ENCODE peak calls at places on chromosomes 4 and X, in eight cellular contexts. G is mammary epithelial cell, F is H9, L is lung, C is fibroblast of lung, D is GM10248, H is kidney epithelial cell, M is ovary. Q is an unnamed sample.

GRCh38 chrX:103477496-103477895 is 41.8 kb downstream of the RAB40A start:
- DNase-seq in F (no peak), H (no peak), L (no peak), G (no peak), M (no peak), D (no peak), C (peak; percentile 26), Q (no peak)

GRCh38 chr4:168076989-168077725 is 15.2 kb upstream of the ANXA10 start:
- DNase-seq in D (peak; percentile 31), M (no peak), F (peak; percentile 42), H (peak; percentile 18), C (peak; percentile 81), G (peak; percentile 59), L (peak; percentile 46), Q (peak; percentile 81)

GRCh38 chrX:103774070-103774642 is 2.5 kb upstream of the PLP1 start:
- DNase-seq in G (peak; percentile 32), L (no peak), M (no peak), F (peak; percentile 46), H (no peak), D (no peak), C (peak; percentile 74), Q (no peak)

GRCh38 chrX:86047174-86047991 is at the start of gene CHM:
- DNase-seq in M (peak; percentile 51), F (peak; percentile 67), H (peak; percentile 54), G (peak; percentile 78), C (peak; percentile 88), L (peak; percentile 72), D (peak; percentile 65), Q (peak; percentile 62)

GRCh38 chr4:139815646-139816601 is 150.3 kb downstream of the MGST2 start:
- DNase-seq in C (peak; percentile 83), D (no peak), L (no peak), F (peak; percentile 41), G (no peak), H (peak; percentile 59), M (peak; percentile 77), Q (peak; percentile 79)

GRCh38 chr4:149521611-149522010 is 294.0 kb downstream of the IQCM start:
- DNase-seq in D (no peak), L (no peak), G (no peak), M (no peak), H (no peak), F (no peak), C (peak; percentile 21), Q (no peak)

GRCh38 chr4:113383111-113383785 is 333.8 kb downstream of the ANK2 start:
- DNase-seq in L (no peak), M (no peak), F (no peak), G (peak; percentile 17), H (no peak), C (peak; percentile 86), D (no peak), Q (no peak)

GRCh38 chrX:784829-785228 is 154.2 kb downstream of the SHOX start:
- DNase-seq in M (no peak), C (no peak), F (no peak), G (no peak), D (no peak), L (no peak), H (no peak), Q (no peak)

GRCh38 chr4:79872738-79873137 is 200.3 kb downstream of the ANTXR2 start:
- DNase-seq in G (peak; percentile 1), M (no peak), F (no peak), L (no peak), H (no peak), C (no peak), D (no peak), Q (no peak)

GRCh38 chr4:119053245-119053644 is 82.4 kb upstream of the MYOZ2 start:
- DNase-seq in C (no peak), M (no peak), F (no peak), L (no peak), H (no peak), G (no peak), D (no peak), Q (no peak)

GRCh38 chr4:164021947-164022346 is 527.5 kb downstream of the TMA16 start:
- DNase-seq in M (no peak), C (no peak), G (no peak), F (no peak), H (no peak), L (no peak), D (no peak), Q (no peak)

GRCh38 chr4:164027805-164028204 is 533.3 kb downstream of the TMA16 start:
- DNase-seq in C (no peak), H (no peak), G (no peak), M (no peak), F (no peak), D (no peak), L (no peak), Q (no peak)

DNA sequence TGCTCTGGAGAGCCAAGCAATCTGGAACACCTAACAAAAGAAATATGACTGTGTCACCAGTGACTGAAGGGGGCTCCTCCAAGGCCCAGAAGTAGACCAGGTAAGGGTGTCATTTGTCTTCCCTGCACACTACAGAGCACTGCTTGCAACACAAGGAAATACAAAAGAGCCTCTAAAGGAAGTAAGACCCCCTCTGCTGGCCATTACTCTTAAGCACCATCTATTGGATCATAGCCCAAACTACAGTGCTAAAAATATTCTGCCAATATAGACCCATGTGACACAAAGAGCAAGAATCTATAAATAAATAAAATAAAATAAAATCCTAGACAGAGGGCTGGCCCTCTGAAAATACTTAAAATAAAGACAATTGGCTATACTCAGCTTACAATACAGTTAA is 528.7 kb downstream of the TMA16 start:
- DNase-seq in D (no peak), F (no peak), M (no peak), H (no peak), C (no peak), L (no peak), G (no peak), Q (no peak)
- TF ChIP-seq CTCF in D (no peak), F (peak; percentile 64), M (no peak), H (peak; percentile 16), C (no peak), L (no peak), G (no peak), Q (no peak)

DNA sequence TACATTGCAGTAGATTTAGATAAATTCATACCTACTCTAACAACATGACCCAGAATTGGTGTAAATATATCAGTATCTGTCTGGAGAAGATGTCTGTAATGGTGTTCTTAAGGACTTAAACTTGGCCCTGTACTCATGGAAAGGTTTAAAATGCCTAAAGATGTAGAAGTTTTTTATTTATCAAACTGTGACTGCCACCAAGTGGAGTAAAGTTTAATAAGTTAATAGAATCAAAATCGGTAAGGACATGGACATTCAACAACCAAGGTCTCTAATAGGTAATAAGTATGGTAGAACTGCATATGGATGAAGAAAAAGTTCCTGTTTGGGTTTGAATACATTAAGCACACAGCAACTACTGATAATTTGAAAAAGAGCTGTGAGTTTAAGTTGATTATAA is 474.0 kb upstream of the NDST3 start:
- DNase-seq in D (no peak), C (peak; percentile 53), M (no peak), G (peak; percentile 19), L (no peak), F (no peak), H (no peak), Q (no peak)
- TF ChIP-seq CTCF in D (no peak), C (no peak), M (no peak), G (peak; percentile 22), L (no peak), F (no peak), H (no peak), Q (no peak)

GRCh38 chrX:24676403-24677024 is 17.2 kb upstream of the POLA1 start:
- DNase-seq in F (no peak), G (no peak), C (peak; percentile 8), L (no peak), D (peak; percentile 31), H (no peak), M (no peak), Q (no peak)
- TF ChIP-seq CTCF in F (peak; percentile 78), G (peak; percentile 43), C (peak; percentile 45), L (peak; percentile 19), D (peak; percentile 8), H (peak; percentile 60), M (no peak), Q (peak; percentile 79)

GRCh38 chr4:1249148-1249730 is 309 bp upstream of the CTBP1 start:
- DNase-seq in C (peak; percentile 90), M (peak; percentile 91), D (peak; percentile 88), H (no peak), L (peak; percentile 76), F (peak; percentile 67), G (peak; percentile 81), Q (peak; percentile 69)
- TF ChIP-seq CTCF in C (no peak), M (no peak), D (peak; percentile 8), H (no peak), L (no peak), F (no peak), G (no peak), Q (no peak)

Q was measured in neural crest cell.